ENCODE peak calls at places on chromosomes 1 and 21, in ten cellular contexts. U is neural progenitor cell; J is endothelial cell; M is coronary artery; L is activated naive CD4-positive, alpha-beta T cell treated with anti-CD3 and anti-CD28 coated beads, Interleukin-2, amount 50 U/mL, for 72 hours; H is NCI-H1092 treated with DMSO at 0.1 percent for 48 hours; D is hypothalamus; E is heart right ventricle; X is GM04504; Y is esophagus squamous epithelium. V is an unnamed sample.

GRCh38 chr1:43282220-43283195 is 2.9 kb downstream of the C1orf210 start:
- DNase-seq in U (no peak), J (no peak), M (no peak), L (no peak), H (no peak), D (no peak), E (no peak), X (no peak), Y (no peak), V (no peak)

GRCh38 chr1:157551694-157552693 is at the start of gene FCRL5:
- DNase-seq in U (no peak), J (no peak), M (no peak), L (no peak), H (no peak), D (no peak), E (no peak), X (no peak), Y (no peak), V (no peak)

GRCh38 chr1:208516780-208517179 is 272.6 kb upstream of the PLXNA2 start:
- DNase-seq in U (no peak), J (no peak), M (no peak), L (no peak), H (no peak), D (no peak), E (no peak), X (no peak), Y (no peak), V (no peak)

GRCh38 chr1:10693497-10694273 is 102.8 kb downstream of the CASZ1 start:
- DNase-seq in U (peak), J (peak), M (no peak), L (peak), H (no peak), D (no peak), E (no peak), X (no peak), Y (no peak), V (no peak)

GRCh38 chr1:230632273-230632873 is 9.9 kb upstream of the COG2 start:
- DNase-seq in U (peak), J (peak), M (no peak), L (no peak), H (peak), D (no peak), E (no peak), X (peak), Y (no peak), V (no peak)

GRCh38 chr1:159775716-159776115 is 5.0 kb upstream of the DUSP23 start:
- DNase-seq in U (no peak), J (no peak), M (no peak), L (no peak), H (no peak), D (no peak), E (no peak), X (no peak), Y (no peak), V (no peak)

GRCh38 chr1:61950418-61950817 is 208.1 kb downstream of the PATJ start:
- DNase-seq in U (peak), J (no peak), M (no peak), L (no peak), H (no peak), D (no peak), E (no peak), X (no peak), Y (no peak), V (no peak)

GRCh38 chr1:2981981-2982614 is 39.2 kb upstream of the ACTRT2 start:
- DNase-seq in U (no peak), J (no peak), M (peak), L (no peak), H (no peak), D (no peak), E (no peak), X (no peak), Y (no peak), V (no peak)

GRCh38 chr1:175394739-175395138 is 202.2 kb upstream of the KIAA0040 start:
- DNase-seq in U (no peak), J (no peak), M (no peak), L (no peak), H (peak), D (no peak), E (no peak), X (no peak), Y (no peak), V (no peak)

GRCh38 chr1:41698916-41699860 is 214.7 kb upstream of the EDN2 start:
- DNase-seq in U (no peak), J (no peak), M (no peak), L (no peak), H (no peak), D (no peak), E (no peak), X (no peak), Y (no peak), V (no peak)

GRCh38 chr1:48807599-48808260 is 31.0 kb upstream of the BEND5 start:
- DNase-seq in U (peak), J (no peak), M (no peak), L (no peak), H (no peak), D (no peak), E (no peak), X (no peak), Y (no peak), V (no peak)

GRCh38 chr1:57252597-57253306 is 171.1 kb downstream of the DAB1 start:
- DNase-seq in U (peak), J (no peak), M (no peak), L (no peak), H (no peak), D (no peak), E (no peak), X (no peak), Y (no peak), V (no peak)

GRCh38 chr21:32653326-32653901 is 41.2 kb upstream of the CFAP298 start:
- DNase-seq in U (peak), J (peak), M (no peak), L (peak), H (no peak), D (no peak), E (no peak), X (no peak), Y (no peak), V (no peak)

GRCh38 chr1:147882535-147882934 is 20.1 kb upstream of the GJA8 start:
- DNase-seq in U (no peak), J (no peak), M (no peak), L (no peak), H (no peak), D (no peak), E (no peak), X (no peak), Y (no peak), V (no peak)

GRCh38 chr1:230868736-230869385 is 540 bp upstream of the C1orf198 start:
- DNase-seq in U (peak), J (no peak), M (no peak), L (no peak), H (peak), D (no peak), E (peak), X (no peak), Y (no peak), V (peak)